ENCODE peak calls at places on chromosomes 2 and 18, in seven cellular contexts. One of them, this sample, is unnamed.

GRCh38 chr2:3598912-3599854 is 4.3 kb downstream of the COLEC11 start:
- DNase-seq in AG09319: no peak
- DNase-seq in psoas muscle: no peak
- DNase-seq in endothelial cell: no peak
- DNase-seq in MCF 10A: no peak
- DNase-seq in GM10248: no peak
- DNase-seq in CD8-positive, alpha-beta T cell: no peak
- DNase-seq in this sample: no peak

GRCh38 chr2:238848941-238849853 is 1.3 kb downstream of the TWIST2 start:
- DNase-seq in MCF 10A: peak
- DNase-seq in psoas muscle: no peak
- DNase-seq in AG09319: no peak
- DNase-seq in CD8-positive, alpha-beta T cell: no peak
- DNase-seq in endothelial cell: no peak
- DNase-seq in GM10248: no peak
- DNase-seq in this sample: peak

GRCh38 chr2:3492951-3493609 is 26.3 kb downstream of the ADI1 start:
- DNase-seq in CD8-positive, alpha-beta T cell: no peak
- DNase-seq in GM10248: peak
- DNase-seq in psoas muscle: peak
- DNase-seq in MCF 10A: peak
- DNase-seq in AG09319: peak
- DNase-seq in endothelial cell: no peak
- DNase-seq in this sample: peak

GRCh38 chr2:227462972-227463931 is 8.7 kb upstream of the AGFG1 start:
- DNase-seq in CD8-positive, alpha-beta T cell: no peak
- DNase-seq in AG09319: no peak
- DNase-seq in MCF 10A: no peak
- DNase-seq in endothelial cell: no peak
- DNase-seq in GM10248: peak
- DNase-seq in psoas muscle: no peak
- DNase-seq in this sample: no peak

GRCh38 chr18:63817441-63818051 is 42.3 kb downstream of the SERPINB7 start:
- DNase-seq in GM10248: no peak
- DNase-seq in CD8-positive, alpha-beta T cell: no peak
- DNase-seq in endothelial cell: no peak
- DNase-seq in AG09319: peak
- DNase-seq in psoas muscle: no peak
- DNase-seq in MCF 10A: no peak
- DNase-seq in this sample: no peak

GRCh38 chr2:64203131-64204005 is 59.1 kb upstream of the PELI1 start:
- DNase-seq in psoas muscle: no peak
- DNase-seq in CD8-positive, alpha-beta T cell: no peak
- DNase-seq in AG09319: no peak
- DNase-seq in endothelial cell: no peak
- DNase-seq in MCF 10A: no peak
- DNase-seq in GM10248: no peak
- DNase-seq in this sample: no peak

GRCh38 chr2:52128081-52128480 is 1096.1 kb upstream of the NRXN1 start:
- DNase-seq in psoas muscle: no peak
- DNase-seq in GM10248: no peak
- DNase-seq in AG09319: no peak
- DNase-seq in endothelial cell: no peak
- DNase-seq in MCF 10A: no peak
- DNase-seq in CD8-positive, alpha-beta T cell: no peak
- DNase-seq in this sample: no peak

GRCh38 chr2:134926231-134926931 is 7.8 kb downstream of the CCNT2 start:
- DNase-seq in endothelial cell: no peak
- DNase-seq in MCF 10A: peak
- DNase-seq in AG09319: no peak
- DNase-seq in CD8-positive, alpha-beta T cell: no peak
- DNase-seq in psoas muscle: no peak
- DNase-seq in GM10248: no peak
- DNase-seq in this sample: no peak

GRCh38 chr2:238924496-238925195 is 76.8 kb downstream of the TWIST2 start:
- DNase-seq in CD8-positive, alpha-beta T cell: no peak
- DNase-seq in MCF 10A: no peak
- DNase-seq in endothelial cell: no peak
- DNase-seq in AG09319: no peak
- DNase-seq in psoas muscle: no peak
- DNase-seq in GM10248: no peak
- DNase-seq in this sample: no peak

GRCh38 chr2:168084267-168084781 is 163.1 kb downstream of the STK39 start:
- DNase-seq in CD8-positive, alpha-beta T cell: no peak
- DNase-seq in MCF 10A: no peak
- DNase-seq in GM10248: no peak
- DNase-seq in AG09319: no peak
- DNase-seq in psoas muscle: no peak
- DNase-seq in endothelial cell: no peak
- DNase-seq in this sample: no peak

GRCh38 chr2:178629463-178629862 is 149.2 kb downstream of the PLEKHA3 start:
- DNase-seq in psoas muscle: peak
- DNase-seq in AG09319: no peak
- DNase-seq in GM10248: no peak
- DNase-seq in CD8-positive, alpha-beta T cell: no peak
- DNase-seq in MCF 10A: no peak
- DNase-seq in endothelial cell: no peak
- DNase-seq in this sample: no peak

GRCh38 chr2:24164416-24164973 is 10.4 kb upstream of the FAM228A start:
- DNase-seq in AG09319: no peak
- DNase-seq in psoas muscle: no peak
- DNase-seq in GM10248: peak
- DNase-seq in MCF 10A: peak
- DNase-seq in endothelial cell: peak
- DNase-seq in CD8-positive, alpha-beta T cell: peak
- DNase-seq in this sample: peak

GRCh38 chr18:48042431-48042830 is 112.0 kb upstream of the SMAD2 start:
- DNase-seq in endothelial cell: no peak
- DNase-seq in AG09319: no peak
- DNase-seq in GM10248: no peak
- DNase-seq in MCF 10A: no peak
- DNase-seq in psoas muscle: no peak
- DNase-seq in CD8-positive, alpha-beta T cell: no peak
- DNase-seq in this sample: no peak

GRCh38 chr18:11666831-11667230 is 22.2 kb upstream of the GNAL start:
- DNase-seq in GM10248: no peak
- DNase-seq in endothelial cell: no peak
- DNase-seq in AG09319: no peak
- DNase-seq in MCF 10A: no peak
- DNase-seq in psoas muscle: no peak
- DNase-seq in CD8-positive, alpha-beta T cell: no peak
- DNase-seq in this sample: no peak

GRCh38 chr2:168461178-168461941 is 5.3 kb downstream of the CERS6 start:
- DNase-seq in GM10248: no peak
- DNase-seq in psoas muscle: no peak
- DNase-seq in CD8-positive, alpha-beta T cell: no peak
- DNase-seq in endothelial cell: no peak
- DNase-seq in MCF 10A: no peak
- DNase-seq in AG09319: no peak
- DNase-seq in this sample: no peak

DNA sequence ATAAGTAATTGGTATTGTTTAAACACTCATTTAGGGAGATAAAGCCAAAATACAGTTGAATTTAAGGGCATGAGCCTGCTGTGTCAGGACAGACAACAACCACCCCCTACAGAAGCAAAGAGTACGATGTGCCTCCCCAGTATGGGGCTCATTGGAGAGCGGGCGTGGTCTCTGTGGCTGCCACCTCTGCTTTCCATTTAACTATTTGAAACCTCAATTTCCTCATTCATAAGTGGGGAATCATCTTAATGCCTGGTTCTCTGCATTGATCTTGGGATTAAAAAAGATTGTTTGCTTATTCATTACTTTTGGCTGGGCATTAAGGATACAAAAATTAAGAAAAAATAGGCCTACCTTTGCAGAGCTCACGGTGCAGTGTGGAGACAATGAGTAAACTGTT is 21.4 kb downstream of the KCNS3 start:
- DNase-seq in AG09319: no peak
- DNase-seq in MCF 10A: no peak
- DNase-seq in CD8-positive, alpha-beta T cell: no peak
- DNase-seq in endothelial cell: no peak
- DNase-seq in GM10248: no peak
- DNase-seq in psoas muscle: no peak
- DNase-seq in this sample: no peak
- TF ChIP-seq CTCF in AG09319: no peak
- TF ChIP-seq CTCF in MCF 10A: no peak
- TF ChIP-seq CTCF in CD8-positive, alpha-beta T cell: no peak
- TF ChIP-seq CTCF in endothelial cell: no peak
- TF ChIP-seq CTCF in GM10248: no peak
- TF ChIP-seq CTCF in psoas muscle: no peak
- TF ChIP-seq CTCF in this sample: no peak

GRCh38 chr2:28810384-28811285 is at the start of gene SPDYA:
- DNase-seq in MCF 10A: no peak
- DNase-seq in psoas muscle: peak
- DNase-seq in GM10248: peak
- DNase-seq in CD8-positive, alpha-beta T cell: peak
- DNase-seq in endothelial cell: peak
- DNase-seq in AG09319: no peak
- DNase-seq in this sample: peak
- TF ChIP-seq CTCF in MCF 10A: no peak
- TF ChIP-seq CTCF in psoas muscle: peak
- TF ChIP-seq CTCF in GM10248: no peak
- TF ChIP-seq CTCF in CD8-positive, alpha-beta T cell: no peak
- TF ChIP-seq CTCF in endothelial cell: no peak
- TF ChIP-seq CTCF in AG09319: no peak
- TF ChIP-seq CTCF in this sample: no peak

GRCh38 chr2:143205106-143205764 is 76.0 kb downstream of the ARHGAP15 start:
- DNase-seq in GM10248: peak
- DNase-seq in CD8-positive, alpha-beta T cell: no peak
- DNase-seq in psoas muscle: no peak
- DNase-seq in MCF 10A: peak
- DNase-seq in endothelial cell: no peak
- DNase-seq in AG09319: no peak
- DNase-seq in this sample: no peak
- TF ChIP-seq CTCF in GM10248: peak
- TF ChIP-seq CTCF in CD8-positive, alpha-beta T cell: peak
- TF ChIP-seq CTCF in psoas muscle: no peak
- TF ChIP-seq CTCF in MCF 10A: peak
- TF ChIP-seq CTCF in endothelial cell: no peak
- TF ChIP-seq CTCF in AG09319: peak
- TF ChIP-seq CTCF in this sample: peak

DNA sequence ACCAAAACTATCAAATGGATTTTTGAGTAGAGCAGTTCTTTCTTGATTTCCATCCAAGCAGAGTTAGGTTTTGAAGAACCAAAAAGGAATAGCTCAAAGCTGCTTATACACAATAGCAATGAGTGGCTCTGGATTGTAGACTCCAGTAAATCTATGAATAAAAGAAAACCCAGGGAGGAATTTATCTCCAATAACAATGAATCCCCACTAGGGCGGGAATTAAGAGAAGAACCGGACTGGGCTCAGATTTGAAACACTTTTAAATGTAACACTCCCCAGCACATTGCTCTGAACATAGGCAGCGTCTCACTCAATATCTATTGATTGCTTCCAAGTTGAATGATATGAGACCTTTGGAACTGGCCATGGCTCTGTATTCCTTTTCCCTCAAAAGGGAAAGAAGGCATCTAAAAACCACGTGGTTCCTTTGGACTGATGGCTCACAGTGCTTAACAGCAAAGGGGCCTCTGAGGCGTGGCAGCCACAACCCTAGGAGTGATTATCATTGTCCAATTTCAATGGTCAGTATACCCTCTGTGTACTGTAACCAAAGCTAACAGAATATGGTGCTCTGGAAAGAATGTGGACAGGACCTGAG is 68.2 kb downstream of the SPRED2 start:
- DNase-seq in AG09319: no peak
- DNase-seq in MCF 10A: no peak
- DNase-seq in psoas muscle: no peak
- DNase-seq in GM10248: no peak
- DNase-seq in CD8-positive, alpha-beta T cell: no peak
- DNase-seq in endothelial cell: no peak
- DNase-seq in this sample: no peak
- TF ChIP-seq CTCF in AG09319: no peak
- TF ChIP-seq CTCF in MCF 10A: no peak
- TF ChIP-seq CTCF in psoas muscle: no peak
- TF ChIP-seq CTCF in GM10248: no peak
- TF ChIP-seq CTCF in CD8-positive, alpha-beta T cell: no peak
- TF ChIP-seq CTCF in endothelial cell: no peak
- TF ChIP-seq CTCF in this sample: peak

GRCh38 chr2:104654813-104655212 is 199.1 kb upstream of the POU3F3 start:
- DNase-seq in MCF 10A: no peak
- DNase-seq in CD8-positive, alpha-beta T cell: no peak
- DNase-seq in AG09319: no peak
- DNase-seq in psoas muscle: no peak
- DNase-seq in GM10248: no peak
- DNase-seq in endothelial cell: no peak
- DNase-seq in this sample: no peak

GRCh38 chr2:104658149-104658839 is 195.6 kb upstream of the POU3F3 start:
- DNase-seq in psoas muscle: peak
- DNase-seq in GM10248: no peak
- DNase-seq in endothelial cell: peak
- DNase-seq in AG09319: no peak
- DNase-seq in CD8-positive, alpha-beta T cell: no peak
- DNase-seq in MCF 10A: peak
- DNase-seq in this sample: peak

GRCh38 chr2:104664672-104665071 is 189.2 kb upstream of the POU3F3 start:
- DNase-seq in endothelial cell: no peak
- DNase-seq in CD8-positive, alpha-beta T cell: no peak
- DNase-seq in AG09319: no peak
- DNase-seq in MCF 10A: no peak
- DNase-seq in GM10248: no peak
- DNase-seq in psoas muscle: no peak
- DNase-seq in this sample: no peak

GRCh38 chr2:104656496-104657310 is 197.2 kb upstream of the POU3F3 start:
- DNase-seq in endothelial cell: peak
- DNase-seq in AG09319: no peak
- DNase-seq in psoas muscle: no peak
- DNase-seq in GM10248: no peak
- DNase-seq in MCF 10A: no peak
- DNase-seq in CD8-positive, alpha-beta T cell: no peak
- DNase-seq in this sample: no peak

DNA sequence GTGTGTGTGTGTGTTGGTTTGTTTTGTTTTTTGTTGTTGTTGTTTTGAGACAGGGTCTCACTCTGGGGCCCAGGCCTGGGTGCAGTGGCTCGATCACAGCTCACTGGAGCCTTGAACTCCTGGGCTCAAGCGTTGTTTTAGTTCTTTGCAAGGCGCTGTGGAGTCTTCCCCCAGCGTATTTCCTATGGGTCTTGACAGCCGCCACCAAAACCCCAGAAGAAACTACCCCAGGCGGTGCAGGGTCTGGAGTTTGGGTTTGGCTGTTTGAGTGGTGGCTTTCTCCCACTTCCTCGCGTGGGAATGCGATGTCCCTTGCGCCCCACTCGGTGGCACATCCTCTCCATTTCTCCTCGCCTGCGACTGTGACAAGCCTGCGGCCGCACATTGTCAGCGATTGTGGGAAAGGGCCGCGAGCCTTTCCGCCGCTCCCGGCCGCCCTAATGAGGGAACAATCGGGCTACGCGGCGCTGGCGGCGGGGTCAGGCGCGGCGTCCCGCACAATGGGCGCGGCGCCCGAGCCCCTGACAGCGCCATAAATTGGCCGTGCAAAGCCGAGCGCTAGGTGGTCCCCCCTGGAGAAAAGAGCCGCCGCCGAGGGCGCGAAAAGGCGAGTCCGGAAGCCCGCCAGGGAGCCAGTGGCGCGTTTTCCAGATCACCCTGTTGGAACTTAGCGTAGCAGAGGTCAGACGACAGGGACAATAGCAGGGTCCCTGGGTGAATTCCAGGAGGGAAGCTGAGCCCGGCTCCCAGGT is 194.9 kb upstream of the POU3F3 start:
- DNase-seq in psoas muscle: peak
- DNase-seq in CD8-positive, alpha-beta T cell: no peak
- DNase-seq in GM10248: no peak
- DNase-seq in MCF 10A: no peak
- DNase-seq in AG09319: no peak
- DNase-seq in endothelial cell: peak
- DNase-seq in this sample: peak
- TF ChIP-seq CTCF in psoas muscle: no peak
- TF ChIP-seq CTCF in CD8-positive, alpha-beta T cell: no peak
- TF ChIP-seq CTCF in GM10248: no peak
- TF ChIP-seq CTCF in MCF 10A: no peak
- TF ChIP-seq CTCF in AG09319: no peak
- TF ChIP-seq CTCF in endothelial cell: no peak
- TF ChIP-seq CTCF in this sample: no peak

This sample was measured in endodermal cell.